ENCODE peak calls at places on chromosomes 11 and 22, in ten cellular contexts. One of them, this sample, is unnamed.

GRCh38 chr11:45924036-45924915 is 1.8 kb downstream of the LARGE2 start:
- DNase-seq in endodermal cell: peak; percentile 44
- DNase-seq in tibial artery: no peak
- DNase-seq in upper lobe of right lung: peak; percentile 60
- DNase-seq in gastrocnemius medialis: peak; percentile 8
- DNase-seq in ovary: peak; percentile 21
- DNase-seq in epithelial cell of esophagus: no peak
- DNase-seq in endothelial cell: no peak
- DNase-seq in AG10803: no peak
- DNase-seq in cardiac fibroblast: no peak
- DNase-seq in this sample: no peak

GRCh38 chr11:74321487-74322188 is 10.2 kb upstream of the P4HA3 start:
- DNase-seq in upper lobe of right lung: no peak
- DNase-seq in cardiac fibroblast: peak; percentile 74
- DNase-seq in gastrocnemius medialis: no peak
- DNase-seq in tibial artery: peak; percentile 37
- DNase-seq in endodermal cell: peak; percentile 71
- DNase-seq in epithelial cell of esophagus: peak; percentile 46
- DNase-seq in endothelial cell: peak; percentile 38
- DNase-seq in ovary: no peak
- DNase-seq in AG10803: peak; percentile 71
- DNase-seq in this sample: no peak

GRCh38 chr11:77346906-77347603 is 45.6 kb upstream of the GDPD4 start:
- DNase-seq in cardiac fibroblast: peak; percentile 33
- DNase-seq in ovary: no peak
- DNase-seq in gastrocnemius medialis: no peak
- DNase-seq in upper lobe of right lung: no peak
- DNase-seq in epithelial cell of esophagus: peak; percentile 7
- DNase-seq in endodermal cell: no peak
- DNase-seq in AG10803: peak; percentile 96
- DNase-seq in endothelial cell: no peak
- DNase-seq in tibial artery: no peak
- DNase-seq in this sample: no peak

GRCh38 chr22:30855677-30856518 is 112.7 kb downstream of the MORC2 start:
- DNase-seq in endothelial cell: no peak
- DNase-seq in upper lobe of right lung: peak; percentile 28
- DNase-seq in endodermal cell: no peak
- DNase-seq in ovary: no peak
- DNase-seq in gastrocnemius medialis: no peak
- DNase-seq in cardiac fibroblast: no peak
- DNase-seq in tibial artery: no peak
- DNase-seq in epithelial cell of esophagus: no peak
- DNase-seq in AG10803: no peak
- DNase-seq in this sample: peak; percentile 37

GRCh38 chr11:120223793-120224192 is 13.0 kb downstream of the OAF start:
- DNase-seq in cardiac fibroblast: no peak
- DNase-seq in AG10803: no peak
- DNase-seq in gastrocnemius medialis: peak; percentile 77
- DNase-seq in endodermal cell: no peak
- DNase-seq in tibial artery: no peak
- DNase-seq in endothelial cell: no peak
- DNase-seq in ovary: no peak
- DNase-seq in upper lobe of right lung: no peak
- DNase-seq in epithelial cell of esophagus: no peak
- DNase-seq in this sample: no peak

GRCh38 chr11:14414470-14415461 is 55.8 kb upstream of the RRAS2 start:
- DNase-seq in gastrocnemius medialis: no peak
- DNase-seq in AG10803: no peak
- DNase-seq in endodermal cell: peak; percentile 51
- DNase-seq in tibial artery: no peak
- DNase-seq in ovary: no peak
- DNase-seq in upper lobe of right lung: no peak
- DNase-seq in cardiac fibroblast: peak; percentile 36
- DNase-seq in epithelial cell of esophagus: no peak
- DNase-seq in endothelial cell: no peak
- DNase-seq in this sample: no peak

GRCh38 chr11:114070464-114071139 is 11.1 kb downstream of the ZBTB16 start:
- DNase-seq in upper lobe of right lung: no peak
- DNase-seq in tibial artery: no peak
- DNase-seq in ovary: no peak
- DNase-seq in endothelial cell: no peak
- DNase-seq in cardiac fibroblast: no peak
- DNase-seq in epithelial cell of esophagus: no peak
- DNase-seq in endodermal cell: no peak
- DNase-seq in AG10803: no peak
- DNase-seq in gastrocnemius medialis: peak; percentile 76
- DNase-seq in this sample: no peak

GRCh38 chr11:9347100-9347499 is 32.7 kb upstream of the TMEM41B start:
- DNase-seq in epithelial cell of esophagus: no peak
- DNase-seq in ovary: no peak
- DNase-seq in endothelial cell: no peak
- DNase-seq in upper lobe of right lung: no peak
- DNase-seq in gastrocnemius medialis: no peak
- DNase-seq in endodermal cell: peak; percentile 61
- DNase-seq in tibial artery: no peak
- DNase-seq in AG10803: no peak
- DNase-seq in cardiac fibroblast: no peak
- DNase-seq in this sample: no peak

GRCh38 chr11:4118107-4118506 is 23.5 kb downstream of the RRM1 start:
- DNase-seq in gastrocnemius medialis: no peak
- DNase-seq in AG10803: peak; percentile 61
- DNase-seq in tibial artery: no peak
- DNase-seq in cardiac fibroblast: peak; percentile 54
- DNase-seq in ovary: no peak
- DNase-seq in epithelial cell of esophagus: peak; percentile 44
- DNase-seq in upper lobe of right lung: no peak
- DNase-seq in endodermal cell: no peak
- DNase-seq in endothelial cell: no peak
- DNase-seq in this sample: no peak

GRCh38 chr22:46328797-46329196 is 6.7 kb upstream of the TRMU start:
- DNase-seq in endodermal cell: no peak
- DNase-seq in tibial artery: no peak
- DNase-seq in AG10803: no peak
- DNase-seq in cardiac fibroblast: no peak
- DNase-seq in ovary: no peak
- DNase-seq in endothelial cell: no peak
- DNase-seq in gastrocnemius medialis: no peak
- DNase-seq in epithelial cell of esophagus: no peak
- DNase-seq in upper lobe of right lung: no peak
- DNase-seq in this sample: no peak

GRCh38 chr11:47946682-47947575 is 33.4 kb upstream of the PTPRJ start:
- DNase-seq in AG10803: peak; percentile 96
- DNase-seq in tibial artery: peak; percentile 82
- DNase-seq in endodermal cell: peak; percentile 77
- DNase-seq in endothelial cell: no peak
- DNase-seq in ovary: peak; percentile 58
- DNase-seq in gastrocnemius medialis: peak; percentile 85
- DNase-seq in epithelial cell of esophagus: peak; percentile 97
- DNase-seq in cardiac fibroblast: peak; percentile 94
- DNase-seq in upper lobe of right lung: peak; percentile 87
- DNase-seq in this sample: no peak

GRCh38 chr11:79062814-79063762 is 377.7 kb downstream of the TENM4 start:
- DNase-seq in ovary: no peak
- DNase-seq in endothelial cell: peak; percentile 56
- DNase-seq in endodermal cell: peak; percentile 84
- DNase-seq in upper lobe of right lung: no peak
- DNase-seq in cardiac fibroblast: peak; percentile 50
- DNase-seq in gastrocnemius medialis: peak; percentile 30
- DNase-seq in AG10803: no peak
- DNase-seq in tibial artery: no peak
- DNase-seq in epithelial cell of esophagus: peak; percentile 55
- DNase-seq in this sample: no peak

GRCh38 chr22:23204541-23205157 is 24.3 kb downstream of the BCR start:
- DNase-seq in AG10803: peak; percentile 27
- DNase-seq in tibial artery: no peak
- DNase-seq in upper lobe of right lung: peak; percentile 77
- DNase-seq in endodermal cell: no peak
- DNase-seq in cardiac fibroblast: peak; percentile 43
- DNase-seq in endothelial cell: no peak
- DNase-seq in gastrocnemius medialis: peak; percentile 55
- DNase-seq in epithelial cell of esophagus: no peak
- DNase-seq in ovary: peak; percentile 52
- DNase-seq in this sample: no peak

GRCh38 chr11:1165256-1166041 is 7.7 kb downstream of the MUC5AC start:
- DNase-seq in ovary: peak; percentile 6
- DNase-seq in endodermal cell: peak; percentile 38
- DNase-seq in cardiac fibroblast: no peak
- DNase-seq in gastrocnemius medialis: no peak
- DNase-seq in epithelial cell of esophagus: no peak
- DNase-seq in endothelial cell: no peak
- DNase-seq in upper lobe of right lung: peak; percentile 57
- DNase-seq in AG10803: no peak
- DNase-seq in tibial artery: no peak
- DNase-seq in this sample: no peak

DNA sequence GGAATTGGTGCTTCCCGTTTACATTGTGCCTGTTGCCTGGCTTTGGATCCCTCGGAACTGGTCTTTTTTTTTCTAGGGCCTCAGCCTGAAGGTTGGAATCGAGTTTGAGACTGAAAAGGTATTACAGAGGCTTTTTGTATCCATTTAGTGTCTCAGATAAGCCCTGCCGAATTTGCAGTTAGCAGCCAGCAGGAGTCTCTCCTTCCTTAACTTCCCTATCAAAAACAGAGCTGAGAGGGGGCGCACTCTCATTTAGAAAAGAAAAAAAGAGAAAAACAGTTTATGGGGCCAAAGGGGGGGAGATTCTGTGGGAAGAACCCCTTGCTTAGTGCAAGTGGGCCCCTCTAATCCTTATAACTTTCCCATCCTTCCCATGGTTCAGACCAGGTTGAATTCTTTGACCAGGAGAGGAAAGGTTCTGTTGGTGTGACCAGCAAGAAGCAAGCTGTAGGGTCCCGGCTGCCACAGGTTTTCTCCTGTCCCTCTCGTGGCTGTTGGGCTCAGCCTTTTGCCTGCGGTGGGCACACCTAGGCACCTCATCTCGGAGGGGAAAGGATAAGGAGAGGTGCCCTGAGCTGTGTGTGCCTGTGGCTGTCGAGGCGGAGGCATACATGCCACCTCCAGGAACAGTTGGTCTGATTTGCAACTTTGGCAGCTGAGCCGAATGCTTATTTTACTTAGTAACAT is 565.1 kb upstream of the CNTN5 start:
- DNase-seq in tibial artery: no peak
- DNase-seq in ovary: no peak
- DNase-seq in upper lobe of right lung: no peak
- DNase-seq in AG10803: no peak
- DNase-seq in cardiac fibroblast: no peak
- DNase-seq in endodermal cell: peak; percentile 70
- DNase-seq in endothelial cell: no peak
- DNase-seq in epithelial cell of esophagus: no peak
- DNase-seq in gastrocnemius medialis: no peak
- DNase-seq in this sample: no peak
- TF ChIP-seq CTCF in tibial artery: no peak
- TF ChIP-seq CTCF in ovary: no peak
- TF ChIP-seq CTCF in upper lobe of right lung: no peak
- TF ChIP-seq CTCF in AG10803: no peak
- TF ChIP-seq CTCF in cardiac fibroblast: no peak
- TF ChIP-seq CTCF in endodermal cell: peak; percentile 81
- TF ChIP-seq CTCF in endothelial cell: no peak
- TF ChIP-seq CTCF in epithelial cell of esophagus: no peak
- TF ChIP-seq CTCF in gastrocnemius medialis: no peak
- TF ChIP-seq CTCF in this sample: peak; percentile 44

GRCh38 chr22:19115628-19116027 is 6.6 kb downstream of the DGCR2 start:
- DNase-seq in endodermal cell: no peak
- DNase-seq in ovary: no peak
- DNase-seq in cardiac fibroblast: no peak
- DNase-seq in gastrocnemius medialis: peak; percentile 14
- DNase-seq in upper lobe of right lung: peak; percentile 23
- DNase-seq in AG10803: no peak
- DNase-seq in tibial artery: no peak
- DNase-seq in endothelial cell: no peak
- DNase-seq in epithelial cell of esophagus: peak; percentile 27
- DNase-seq in this sample: no peak
- TF ChIP-seq CTCF in endodermal cell: peak; percentile 29
- TF ChIP-seq CTCF in ovary: no peak
- TF ChIP-seq CTCF in cardiac fibroblast: peak; percentile 19
- TF ChIP-seq CTCF in gastrocnemius medialis: no peak
- TF ChIP-seq CTCF in upper lobe of right lung: no peak
- TF ChIP-seq CTCF in AG10803: no peak
- TF ChIP-seq CTCF in tibial artery: no peak
- TF ChIP-seq CTCF in endothelial cell: no peak
- TF ChIP-seq CTCF in epithelial cell of esophagus: peak; percentile 45
- TF ChIP-seq CTCF in this sample: no peak

DNA sequence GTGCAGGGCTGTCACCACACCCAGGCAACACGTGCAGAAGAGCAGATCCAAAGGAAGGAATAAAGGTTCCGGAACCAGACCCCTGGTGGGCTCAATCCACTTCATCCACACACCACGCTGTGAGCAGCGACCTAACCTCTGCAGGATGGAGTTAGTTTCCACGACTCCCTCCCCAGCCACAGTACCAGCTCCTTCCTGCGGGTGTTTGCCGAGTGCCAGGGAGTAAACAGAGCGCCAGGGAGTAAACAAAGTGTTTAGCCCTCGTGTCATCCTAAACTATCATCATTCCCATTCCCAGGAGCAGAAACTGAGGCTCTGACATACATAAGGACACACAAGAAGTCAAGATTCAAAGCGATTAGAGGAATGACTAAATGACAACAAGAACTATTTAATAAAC is 261.3 kb downstream of the MN1 start:
- DNase-seq in upper lobe of right lung: no peak
- DNase-seq in ovary: no peak
- DNase-seq in epithelial cell of esophagus: no peak
- DNase-seq in gastrocnemius medialis: no peak
- DNase-seq in tibial artery: no peak
- DNase-seq in AG10803: no peak
- DNase-seq in endothelial cell: no peak
- DNase-seq in endodermal cell: no peak
- DNase-seq in cardiac fibroblast: no peak
- DNase-seq in this sample: no peak
- TF ChIP-seq CTCF in upper lobe of right lung: no peak
- TF ChIP-seq CTCF in ovary: no peak
- TF ChIP-seq CTCF in epithelial cell of esophagus: peak; percentile 9
- TF ChIP-seq CTCF in gastrocnemius medialis: no peak
- TF ChIP-seq CTCF in tibial artery: no peak
- TF ChIP-seq CTCF in AG10803: no peak
- TF ChIP-seq CTCF in endothelial cell: no peak
- TF ChIP-seq CTCF in endodermal cell: peak; percentile 48
- TF ChIP-seq CTCF in cardiac fibroblast: no peak
- TF ChIP-seq CTCF in this sample: peak; percentile 42

DNA sequence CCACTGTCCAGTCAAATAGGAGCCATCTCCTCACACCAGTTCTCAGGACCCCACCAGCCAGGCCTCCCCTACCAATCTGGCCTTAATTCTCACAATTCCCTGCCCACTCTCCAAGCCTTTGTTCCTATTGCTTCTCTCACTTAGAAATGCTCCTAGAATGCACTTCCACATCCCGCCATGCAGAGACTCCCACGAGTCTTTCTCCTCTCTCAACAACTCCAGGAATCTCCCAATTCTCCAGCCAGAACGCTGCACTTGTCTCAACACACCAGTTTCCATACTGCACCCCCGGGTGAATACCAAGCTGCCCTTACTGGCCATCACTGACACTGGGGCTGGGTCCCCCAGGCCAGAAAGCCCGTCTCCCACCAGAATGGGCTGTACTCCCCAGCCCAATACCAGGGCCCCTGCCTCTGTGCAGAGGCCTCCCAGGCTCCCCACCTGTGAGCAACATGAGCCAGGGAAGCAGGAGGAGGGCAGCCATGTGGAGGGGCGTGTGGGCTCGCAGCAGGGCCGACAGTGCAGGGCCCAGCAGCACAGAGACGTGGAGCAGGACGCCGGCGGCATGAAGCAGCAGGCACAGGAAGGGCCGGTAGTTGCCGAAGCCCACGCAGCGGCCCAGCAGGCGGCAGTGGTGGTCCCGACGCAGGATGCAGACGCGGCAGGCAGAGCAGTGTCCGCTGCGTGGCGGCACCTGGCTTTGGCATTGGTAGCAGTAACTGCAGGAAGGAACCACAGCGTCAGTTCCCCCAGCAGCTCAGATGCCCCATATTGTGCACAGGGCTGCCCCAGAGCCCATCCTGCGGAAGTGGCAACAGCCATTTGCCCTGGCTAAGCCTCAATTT is 2.4 kb downstream of the ZDHHC24 start:
- DNase-seq in ovary: peak; percentile 69
- DNase-seq in AG10803: no peak
- DNase-seq in epithelial cell of esophagus: peak; percentile 36
- DNase-seq in endothelial cell: peak; percentile 63
- DNase-seq in tibial artery: peak; percentile 33
- DNase-seq in cardiac fibroblast: peak; percentile 65
- DNase-seq in upper lobe of right lung: no peak
- DNase-seq in gastrocnemius medialis: no peak
- DNase-seq in endodermal cell: peak; percentile 88
- DNase-seq in this sample: no peak
- TF ChIP-seq CTCF in ovary: peak; percentile 38
- TF ChIP-seq CTCF in AG10803: peak; percentile 28
- TF ChIP-seq CTCF in epithelial cell of esophagus: peak; percentile 14
- TF ChIP-seq CTCF in endothelial cell: no peak
- TF ChIP-seq CTCF in tibial artery: no peak
- TF ChIP-seq CTCF in cardiac fibroblast: peak; percentile 54
- TF ChIP-seq CTCF in upper lobe of right lung: peak; percentile 49
- TF ChIP-seq CTCF in gastrocnemius medialis: no peak
- TF ChIP-seq CTCF in endodermal cell: peak; percentile 77
- TF ChIP-seq CTCF in this sample: peak; percentile 52